ENCODE peak calls at places on chromosome 17, in nine cellular contexts. One of them, this sample, is unnamed.

GRCh38 chr17:11545696-11546095 is 52.6 kb upstream of the DNAH9 start:
- DNase-seq in HCT116: no peak
- DNase-seq in HT-29: no peak
- DNase-seq in T-helper 22 cell: no peak
- DNase-seq in CD8-positive, alpha-beta memory T cell: no peak
- DNase-seq in NCI-H460: no peak
- DNase-seq in dorsolateral prefrontal cortex: no peak
- DNase-seq in stimulated activated CD4-positive, alpha-beta T cell treated with anti-CD3 and anti-CD28 coated beads, TNF-alpha, amount 100 ng/mL, for 48 hours: no peak
- DNase-seq in activated CD4-positive, CD25-positive, alpha-beta regulatory T cell: no peak
- DNase-seq in this sample: no peak

GRCh38 chr17:71963791-71964190 is 157.0 kb upstream of the SOX9 start:
- DNase-seq in HCT116: no peak
- DNase-seq in HT-29: no peak
- DNase-seq in T-helper 22 cell: no peak
- DNase-seq in CD8-positive, alpha-beta memory T cell: no peak
- DNase-seq in NCI-H460: no peak
- DNase-seq in dorsolateral prefrontal cortex: no peak
- DNase-seq in stimulated activated CD4-positive, alpha-beta T cell treated with anti-CD3 and anti-CD28 coated beads, TNF-alpha, amount 100 ng/mL, for 48 hours: no peak
- DNase-seq in activated CD4-positive, CD25-positive, alpha-beta regulatory T cell: no peak
- DNase-seq in this sample: no peak

GRCh38 chr17:14672830-14673229 is 371.9 kb downstream of the HS3ST3B1 start:
- DNase-seq in HCT116: no peak
- DNase-seq in HT-29: no peak
- DNase-seq in T-helper 22 cell: no peak
- DNase-seq in CD8-positive, alpha-beta memory T cell: no peak
- DNase-seq in NCI-H460: no peak
- DNase-seq in dorsolateral prefrontal cortex: no peak
- DNase-seq in stimulated activated CD4-positive, alpha-beta T cell treated with anti-CD3 and anti-CD28 coated beads, TNF-alpha, amount 100 ng/mL, for 48 hours: no peak
- DNase-seq in activated CD4-positive, CD25-positive, alpha-beta regulatory T cell: no peak
- DNase-seq in this sample: no peak

GRCh38 chr17:6701719-6702118 is 11.4 kb downstream of the SLC13A5 start:
- DNase-seq in HCT116: peak; percentile 33
- DNase-seq in HT-29: peak; percentile 29
- DNase-seq in T-helper 22 cell: no peak
- DNase-seq in CD8-positive, alpha-beta memory T cell: no peak
- DNase-seq in NCI-H460: peak; percentile 18
- DNase-seq in dorsolateral prefrontal cortex: no peak
- DNase-seq in stimulated activated CD4-positive, alpha-beta T cell treated with anti-CD3 and anti-CD28 coated beads, TNF-alpha, amount 100 ng/mL, for 48 hours: peak; percentile 9
- DNase-seq in activated CD4-positive, CD25-positive, alpha-beta regulatory T cell: no peak
- DNase-seq in this sample: no peak

GRCh38 chr17:19678581-19679418 is 30.2 kb downstream of the ALDH3A2 start:
- DNase-seq in HCT116: no peak
- DNase-seq in HT-29: no peak
- DNase-seq in T-helper 22 cell: no peak
- DNase-seq in CD8-positive, alpha-beta memory T cell: no peak
- DNase-seq in NCI-H460: no peak
- DNase-seq in dorsolateral prefrontal cortex: no peak
- DNase-seq in stimulated activated CD4-positive, alpha-beta T cell treated with anti-CD3 and anti-CD28 coated beads, TNF-alpha, amount 100 ng/mL, for 48 hours: no peak
- DNase-seq in activated CD4-positive, CD25-positive, alpha-beta regulatory T cell: no peak
- DNase-seq in this sample: no peak

GRCh38 chr17:43986225-43986981 is 18.0 kb upstream of the NAGS start:
- DNase-seq in HCT116: no peak
- DNase-seq in HT-29: no peak
- DNase-seq in T-helper 22 cell: no peak
- DNase-seq in CD8-positive, alpha-beta memory T cell: no peak
- DNase-seq in NCI-H460: no peak
- DNase-seq in dorsolateral prefrontal cortex: no peak
- DNase-seq in stimulated activated CD4-positive, alpha-beta T cell treated with anti-CD3 and anti-CD28 coated beads, TNF-alpha, amount 100 ng/mL, for 48 hours: no peak
- DNase-seq in activated CD4-positive, CD25-positive, alpha-beta regulatory T cell: no peak
- DNase-seq in this sample: no peak

GRCh38 chr17:50107790-50108414 is 12.8 kb downstream of the PDK2 start:
- DNase-seq in HCT116: no peak
- DNase-seq in HT-29: no peak
- DNase-seq in T-helper 22 cell: no peak
- DNase-seq in CD8-positive, alpha-beta memory T cell: no peak
- DNase-seq in NCI-H460: no peak
- DNase-seq in dorsolateral prefrontal cortex: no peak
- DNase-seq in stimulated activated CD4-positive, alpha-beta T cell treated with anti-CD3 and anti-CD28 coated beads, TNF-alpha, amount 100 ng/mL, for 48 hours: no peak
- DNase-seq in activated CD4-positive, CD25-positive, alpha-beta regulatory T cell: no peak
- DNase-seq in this sample: no peak

GRCh38 chr17:72119963-72120877 is 600 bp upstream of the SOX9 start:
- DNase-seq in HCT116: peak; percentile 64
- DNase-seq in HT-29: peak; percentile 67
- DNase-seq in T-helper 22 cell: no peak
- DNase-seq in CD8-positive, alpha-beta memory T cell: no peak
- DNase-seq in NCI-H460: no peak
- DNase-seq in dorsolateral prefrontal cortex: peak; percentile 51
- DNase-seq in stimulated activated CD4-positive, alpha-beta T cell treated with anti-CD3 and anti-CD28 coated beads, TNF-alpha, amount 100 ng/mL, for 48 hours: no peak
- DNase-seq in activated CD4-positive, CD25-positive, alpha-beta regulatory T cell: no peak
- DNase-seq in this sample: no peak

GRCh38 chr17:65593870-65594584 is 32.6 kb upstream of the AXIN2 start:
- DNase-seq in HCT116: no peak
- DNase-seq in HT-29: no peak
- DNase-seq in T-helper 22 cell: no peak
- DNase-seq in CD8-positive, alpha-beta memory T cell: no peak
- DNase-seq in NCI-H460: no peak
- DNase-seq in dorsolateral prefrontal cortex: no peak
- DNase-seq in stimulated activated CD4-positive, alpha-beta T cell treated with anti-CD3 and anti-CD28 coated beads, TNF-alpha, amount 100 ng/mL, for 48 hours: no peak
- DNase-seq in activated CD4-positive, CD25-positive, alpha-beta regulatory T cell: no peak
- DNase-seq in this sample: no peak

GRCh38 chr17:40450175-40450574 is 6.9 kb downstream of the IGFBP4 start:
- DNase-seq in HCT116: peak; percentile 62
- DNase-seq in HT-29: peak; percentile 71
- DNase-seq in T-helper 22 cell: no peak
- DNase-seq in CD8-positive, alpha-beta memory T cell: peak; percentile 14
- DNase-seq in NCI-H460: peak; percentile 37
- DNase-seq in dorsolateral prefrontal cortex: no peak
- DNase-seq in stimulated activated CD4-positive, alpha-beta T cell treated with anti-CD3 and anti-CD28 coated beads, TNF-alpha, amount 100 ng/mL, for 48 hours: no peak
- DNase-seq in activated CD4-positive, CD25-positive, alpha-beta regulatory T cell: no peak
- DNase-seq in this sample: no peak

GRCh38 chr17:32240745-32241144 is 24.9 kb upstream of the RHBDL3 start:
- DNase-seq in HCT116: no peak
- DNase-seq in HT-29: peak; percentile 16
- DNase-seq in T-helper 22 cell: no peak
- DNase-seq in CD8-positive, alpha-beta memory T cell: no peak
- DNase-seq in NCI-H460: no peak
- DNase-seq in dorsolateral prefrontal cortex: no peak
- DNase-seq in stimulated activated CD4-positive, alpha-beta T cell treated with anti-CD3 and anti-CD28 coated beads, TNF-alpha, amount 100 ng/mL, for 48 hours: no peak
- DNase-seq in activated CD4-positive, CD25-positive, alpha-beta regulatory T cell: no peak
- DNase-seq in this sample: no peak

GRCh38 chr17:42653179-42654124 is 5.6 kb upstream of the TUBG2 start:
- DNase-seq in HCT116: no peak
- DNase-seq in HT-29: no peak
- DNase-seq in T-helper 22 cell: no peak
- DNase-seq in CD8-positive, alpha-beta memory T cell: no peak
- DNase-seq in NCI-H460: no peak
- DNase-seq in dorsolateral prefrontal cortex: no peak
- DNase-seq in stimulated activated CD4-positive, alpha-beta T cell treated with anti-CD3 and anti-CD28 coated beads, TNF-alpha, amount 100 ng/mL, for 48 hours: no peak
- DNase-seq in activated CD4-positive, CD25-positive, alpha-beta regulatory T cell: no peak
- DNase-seq in this sample: no peak